ENCODE peak calls at places on chromosome 7, in four cellular contexts. One of them, this sample, is unnamed.

GRCh38 chr7:100171087-100171681 is 2.8 kb upstream of the GAL3ST4 start:
- DNase-seq in endodermal cell: peak
- DNase-seq in psoas muscle: peak
- DNase-seq in neural crest cell: no peak
- DNase-seq in this sample: no peak

GRCh38 chr7:142885311-142886230 is at the start of gene TRPV6:
- DNase-seq in endodermal cell: peak
- DNase-seq in psoas muscle: peak
- DNase-seq in neural crest cell: no peak
- DNase-seq in this sample: peak

GRCh38 chr7:55107946-55108345 is 89.1 kb downstream of the EGFR start:
- DNase-seq in endodermal cell: no peak
- DNase-seq in psoas muscle: no peak
- DNase-seq in neural crest cell: no peak
- DNase-seq in this sample: no peak

GRCh38 chr7:137360087-137360679 is 16.6 kb upstream of the PTN start:
- DNase-seq in endodermal cell: no peak
- DNase-seq in psoas muscle: no peak
- DNase-seq in neural crest cell: no peak
- DNase-seq in this sample: no peak

GRCh38 chr7:100694196-100694745 is at the start of gene GIGYF1:
- DNase-seq in endodermal cell: peak
- DNase-seq in psoas muscle: peak
- DNase-seq in neural crest cell: peak
- DNase-seq in this sample: peak

GRCh38 chr7:95553939-95554338 is 42.4 kb downstream of the PDK4 start:
- DNase-seq in endodermal cell: no peak
- DNase-seq in psoas muscle: no peak
- DNase-seq in neural crest cell: no peak
- DNase-seq in this sample: no peak

GRCh38 chr7:50205011-50205410 is 99.5 kb upstream of the IKZF1 start:
- DNase-seq in endodermal cell: peak
- DNase-seq in psoas muscle: no peak
- DNase-seq in neural crest cell: no peak
- DNase-seq in this sample: no peak

GRCh38 chr7:41438919-41439882 is 263.7 kb downstream of the INHBA start:
- DNase-seq in endodermal cell: peak
- DNase-seq in psoas muscle: no peak
- DNase-seq in neural crest cell: no peak
- DNase-seq in this sample: no peak

GRCh38 chr7:17601921-17602320 is 303.5 kb downstream of the AHR start:
- DNase-seq in endodermal cell: no peak
- DNase-seq in psoas muscle: no peak
- DNase-seq in neural crest cell: no peak
- DNase-seq in this sample: no peak

GRCh38 chr7:131900785-131901287 is 344.4 kb upstream of the PODXL start:
- DNase-seq in endodermal cell: peak
- DNase-seq in psoas muscle: no peak
- DNase-seq in neural crest cell: no peak
- DNase-seq in this sample: no peak

GRCh38 chr7:155322530-155322929 is 24.9 kb downstream of the INSIG1 start:
- DNase-seq in endodermal cell: no peak
- DNase-seq in psoas muscle: no peak
- DNase-seq in neural crest cell: no peak
- DNase-seq in this sample: no peak

GRCh38 chr7:26348234-26348851 is 56.7 kb downstream of the SNX10 start:
- DNase-seq in endodermal cell: no peak
- DNase-seq in psoas muscle: no peak
- DNase-seq in neural crest cell: no peak
- DNase-seq in this sample: no peak

GRCh38 chr7:78218051-78218450 is 419.5 kb downstream of the PHTF2 start:
- DNase-seq in endodermal cell: no peak
- DNase-seq in psoas muscle: no peak
- DNase-seq in neural crest cell: no peak
- DNase-seq in this sample: no peak

GRCh38 chr7:119281181-119281846 is 991.7 kb upstream of the KCND2 start:
- DNase-seq in endodermal cell: peak
- DNase-seq in psoas muscle: no peak
- DNase-seq in neural crest cell: no peak
- DNase-seq in this sample: no peak

GRCh38 chr7:40673285-40673684 is 538.5 kb downstream of the SUGCT start:
- DNase-seq in endodermal cell: no peak
- DNase-seq in psoas muscle: no peak
- DNase-seq in neural crest cell: no peak
- DNase-seq in this sample: no peak

GRCh38 chr7:47806701-47807103 is 141.6 kb downstream of the PKD1L1 start:
- DNase-seq in endodermal cell: no peak
- DNase-seq in psoas muscle: no peak
- DNase-seq in neural crest cell: no peak
- DNase-seq in this sample: peak

GRCh38 chr7:47807126-47807525 is 141.1 kb downstream of the PKD1L1 start:
- DNase-seq in endodermal cell: no peak
- DNase-seq in psoas muscle: no peak
- DNase-seq in neural crest cell: no peak
- DNase-seq in this sample: peak

GRCh38 chr7:47809387-47809786 is 138.9 kb downstream of the PKD1L1 start:
- DNase-seq in endodermal cell: no peak
- DNase-seq in psoas muscle: no peak
- DNase-seq in neural crest cell: no peak
- DNase-seq in this sample: no peak

GRCh38 chr7:47808321-47808720 is 139.9 kb downstream of the PKD1L1 start:
- DNase-seq in endodermal cell: no peak
- DNase-seq in psoas muscle: no peak
- DNase-seq in neural crest cell: no peak
- DNase-seq in this sample: no peak

GRCh38 chr7:47807756-47808155 is 140.5 kb downstream of the PKD1L1 start:
- DNase-seq in endodermal cell: peak
- DNase-seq in psoas muscle: no peak
- DNase-seq in neural crest cell: no peak
- DNase-seq in this sample: no peak
- TF ChIP-seq CTCF in endodermal cell: peak
- TF ChIP-seq CTCF in psoas muscle: no peak
- TF ChIP-seq CTCF in neural crest cell: no peak
- TF ChIP-seq CTCF in this sample: no peak

GRCh38 chr7:148289630-148290029 is 300.9 kb upstream of the C7orf33 start:
- DNase-seq in endodermal cell: no peak
- DNase-seq in psoas muscle: no peak
- DNase-seq in neural crest cell: no peak
- DNase-seq in this sample: no peak

GRCh38 chr7:148287538-148287937 is 303.0 kb upstream of the C7orf33 start:
- DNase-seq in endodermal cell: no peak
- DNase-seq in psoas muscle: no peak
- DNase-seq in neural crest cell: no peak
- DNase-seq in this sample: no peak

GRCh38 chr7:148288592-148289151 is 301.9 kb upstream of the C7orf33 start:
- DNase-seq in endodermal cell: no peak
- DNase-seq in psoas muscle: no peak
- DNase-seq in neural crest cell: no peak
- DNase-seq in this sample: no peak

GRCh38 chr7:148290451-148291005 is 300.0 kb upstream of the C7orf33 start:
- DNase-seq in endodermal cell: peak
- DNase-seq in psoas muscle: no peak
- DNase-seq in neural crest cell: no peak
- DNase-seq in this sample: no peak

DNA sequence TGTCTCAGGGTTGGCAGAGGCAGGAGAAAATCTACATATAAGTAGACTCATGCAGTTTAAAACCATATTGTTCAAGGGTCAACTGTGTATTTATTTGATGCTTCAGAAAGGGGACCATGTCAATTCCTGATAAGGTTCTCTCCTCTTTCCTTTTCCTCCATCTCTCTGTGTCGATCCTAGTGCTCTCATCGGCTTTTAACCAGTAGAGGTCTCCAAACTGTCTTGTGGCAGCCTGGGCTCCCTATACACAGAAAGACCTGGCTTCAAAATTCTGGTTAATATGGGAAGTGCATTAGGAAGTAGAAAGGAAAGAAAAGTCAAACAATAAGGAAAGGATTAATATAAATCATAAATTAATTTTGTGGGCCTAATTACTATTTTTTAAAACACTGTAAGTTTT is 304.4 kb upstream of the C7orf33 start:
- DNase-seq in endodermal cell: no peak
- DNase-seq in psoas muscle: no peak
- DNase-seq in neural crest cell: no peak
- DNase-seq in this sample: no peak
- TF ChIP-seq CTCF in endodermal cell: peak
- TF ChIP-seq CTCF in psoas muscle: peak
- TF ChIP-seq CTCF in neural crest cell: peak
- TF ChIP-seq CTCF in this sample: peak

DNA sequence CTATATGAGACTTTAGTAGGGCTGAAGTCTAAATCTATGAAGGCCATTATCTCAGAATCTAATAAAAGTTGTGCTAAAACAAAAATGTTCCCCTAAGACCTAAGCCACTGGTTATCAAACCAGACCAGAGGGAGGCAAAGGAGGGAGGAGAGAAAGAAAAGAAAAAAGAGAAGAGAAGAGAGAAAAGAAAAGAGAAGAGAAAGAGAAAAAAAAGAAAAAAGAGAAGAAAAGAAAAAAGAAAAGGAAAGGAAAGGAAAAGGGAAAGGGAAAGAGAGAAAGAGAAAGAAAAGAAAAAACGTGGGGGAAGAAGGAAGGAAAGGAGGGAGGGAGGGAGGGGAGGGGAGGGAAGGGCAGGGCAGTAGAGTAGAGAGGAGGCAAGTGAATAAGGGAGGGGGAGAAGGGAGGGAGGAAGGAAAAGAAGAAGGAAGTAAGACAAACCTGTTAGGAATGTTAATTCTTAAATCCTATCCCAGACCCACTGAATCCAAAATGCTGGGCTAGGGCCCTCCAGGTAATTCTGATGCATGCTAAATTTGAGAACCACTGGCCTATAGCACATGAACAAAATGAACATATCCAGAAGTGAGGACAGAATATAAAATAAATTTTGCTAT is 98.9 kb downstream of the TPK1 start:
- DNase-seq in endodermal cell: no peak
- DNase-seq in psoas muscle: no peak
- DNase-seq in neural crest cell: no peak
- DNase-seq in this sample: no peak
- TF ChIP-seq CTCF in endodermal cell: no peak
- TF ChIP-seq CTCF in psoas muscle: no peak
- TF ChIP-seq CTCF in neural crest cell: no peak
- TF ChIP-seq CTCF in this sample: no peak

GRCh38 chr7:115216652-115217051 is 294.8 kb downstream of the MDFIC start:
- DNase-seq in endodermal cell: no peak
- DNase-seq in psoas muscle: no peak
- DNase-seq in neural crest cell: no peak
- DNase-seq in this sample: no peak

GRCh38 chr7:115221484-115221883 is 299.6 kb downstream of the MDFIC start:
- DNase-seq in endodermal cell: no peak
- DNase-seq in psoas muscle: no peak
- DNase-seq in neural crest cell: no peak
- DNase-seq in this sample: no peak

GRCh38 chr7:115218076-115218475 is 296.2 kb downstream of the MDFIC start:
- DNase-seq in endodermal cell: no peak
- DNase-seq in psoas muscle: no peak
- DNase-seq in neural crest cell: no peak
- DNase-seq in this sample: no peak

GRCh38 chr7:115217373-115217772 is 295.5 kb downstream of the MDFIC start:
- DNase-seq in endodermal cell: no peak
- DNase-seq in psoas muscle: no peak
- DNase-seq in neural crest cell: no peak
- DNase-seq in this sample: no peak
- TF ChIP-seq CTCF in endodermal cell: peak
- TF ChIP-seq CTCF in psoas muscle: peak
- TF ChIP-seq CTCF in neural crest cell: no peak
- TF ChIP-seq CTCF in this sample: peak

GRCh38 chr7:23075571-23075970 is 30.0 kb upstream of the KLHL7 start:
- DNase-seq in endodermal cell: no peak
- DNase-seq in psoas muscle: no peak
- DNase-seq in neural crest cell: no peak
- DNase-seq in this sample: no peak

GRCh38 chr7:23072916-23073315 is 32.7 kb upstream of the KLHL7 start:
- DNase-seq in endodermal cell: peak
- DNase-seq in psoas muscle: no peak
- DNase-seq in neural crest cell: no peak
- DNase-seq in this sample: no peak

GRCh38 chr7:23074443-23075244 is 30.9 kb upstream of the KLHL7 start:
- DNase-seq in endodermal cell: no peak
- DNase-seq in psoas muscle: no peak
- DNase-seq in neural crest cell: no peak
- DNase-seq in this sample: no peak

GRCh38 chr7:23076774-23077173 is 28.8 kb upstream of the KLHL7 start:
- DNase-seq in endodermal cell: no peak
- DNase-seq in psoas muscle: no peak
- DNase-seq in neural crest cell: no peak
- DNase-seq in this sample: no peak

DNA sequence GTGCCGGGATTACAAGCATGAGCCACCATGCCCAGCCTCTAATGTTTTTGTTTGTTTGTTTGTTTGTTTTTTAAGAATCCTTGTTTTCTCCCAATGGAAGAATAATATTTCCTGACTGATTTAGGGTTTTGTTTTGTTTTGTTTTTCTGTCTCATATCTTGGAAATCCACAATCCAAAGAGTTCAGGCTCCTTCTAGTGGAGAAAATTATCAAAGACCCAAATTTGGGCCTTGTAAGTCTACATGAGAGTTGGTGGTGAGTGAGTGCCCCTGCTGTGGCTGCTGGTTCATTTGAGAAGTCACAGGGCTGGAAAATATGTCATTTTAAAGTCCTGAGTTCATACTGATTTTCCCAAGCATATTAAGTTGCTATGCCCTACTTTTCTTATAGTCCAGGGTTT is 33.5 kb upstream of the KLHL7 start:
- DNase-seq in endodermal cell: no peak
- DNase-seq in psoas muscle: no peak
- DNase-seq in neural crest cell: no peak
- DNase-seq in this sample: no peak
- TF ChIP-seq CTCF in endodermal cell: peak
- TF ChIP-seq CTCF in psoas muscle: no peak
- TF ChIP-seq CTCF in neural crest cell: no peak
- TF ChIP-seq CTCF in this sample: no peak

GRCh38 chr7:27689878-27690164 is 27.1 kb upstream of the HIBADH start:
- DNase-seq in endodermal cell: no peak
- DNase-seq in psoas muscle: no peak
- DNase-seq in neural crest cell: no peak
- DNase-seq in this sample: no peak
- TF ChIP-seq CTCF in endodermal cell: no peak
- TF ChIP-seq CTCF in psoas muscle: no peak
- TF ChIP-seq CTCF in neural crest cell: no peak
- TF ChIP-seq CTCF in this sample: no peak

GRCh38 chr7:47037607-47038006 is 544.3 kb downstream of the TNS3 start:
- DNase-seq in endodermal cell: no peak
- DNase-seq in psoas muscle: no peak
- DNase-seq in neural crest cell: no peak
- DNase-seq in this sample: no peak
- TF ChIP-seq CTCF in endodermal cell: no peak
- TF ChIP-seq CTCF in psoas muscle: no peak
- TF ChIP-seq CTCF in neural crest cell: no peak
- TF ChIP-seq CTCF in this sample: no peak

GRCh38 chr7:105760549-105761447 is 115.6 kb downstream of the ATXN7L1 start:
- DNase-seq in endodermal cell: no peak
- DNase-seq in psoas muscle: no peak
- DNase-seq in neural crest cell: no peak
- DNase-seq in this sample: no peak
- TF ChIP-seq CTCF in endodermal cell: no peak
- TF ChIP-seq CTCF in psoas muscle: no peak
- TF ChIP-seq CTCF in neural crest cell: peak
- TF ChIP-seq CTCF in this sample: no peak

GRCh38 chr7:37643876-37644275 is 39.7 kb upstream of the GPR141 start:
- DNase-seq in endodermal cell: peak
- DNase-seq in psoas muscle: no peak
- DNase-seq in neural crest cell: no peak
- DNase-seq in this sample: no peak
- TF ChIP-seq CTCF in endodermal cell: peak
- TF ChIP-seq CTCF in psoas muscle: no peak
- TF ChIP-seq CTCF in neural crest cell: no peak
- TF ChIP-seq CTCF in this sample: no peak

This sample was measured in tibial artery.